ENCODE peak calls at places on chromosome 18, in four cellular contexts. F is sigmoid colon, U is kidney epithelial cell, O is hepatocyte. J is an unnamed sample. For H3K36me3, the result is how much of the 10 kb centered on the place peaks cover.

GRCh38 chr18:47174545-47175116 is 1.5 kb downstream of the IER3IP1 start:
- DNase-seq in U (no peak), O (peak), F (no peak), J (no peak)

GRCh38 chr18:34048423-34048822 is 176.3 kb downstream of the NOL4 start:
- DNase-seq in F (no peak), O (no peak), U (no peak), J (no peak)

GRCh38 chr18:51668101-51668500 is 470.6 kb upstream of the MEX3C start:
- DNase-seq in U (no peak), O (peak), F (no peak), J (peak)

GRCh38 chr18:8411492-8411891 is 197.7 kb upstream of the RAB12 start:
- DNase-seq in U (no peak), F (no peak), O (no peak), J (no peak)

GRCh38 chr18:627211-627610 is 30.2 kb upstream of the TYMS start:
- DNase-seq in U (no peak), F (no peak), O (no peak), J (no peak)

GRCh38 chr18:24488824-24489493 is 28.5 kb downstream of the HRH4 start:
- DNase-seq in F (no peak), U (no peak), O (peak), J (no peak)

GRCh38 chr18:3402962-3403585 is 46.9 kb upstream of the TGIF1 start:
- DNase-seq in U (no peak), F (no peak), O (peak), J (no peak)

GRCh38 chr18:39414009-39414700 is 1848.6 kb upstream of the CELF4 start:
- DNase-seq in O (peak), F (no peak), U (peak), J (peak)

GRCh38 chr18:44819944-44820510 is 139.3 kb downstream of the SETBP1 start:
- DNase-seq in F (peak), O (no peak), U (no peak), J (peak)

GRCh38 chr18:79105455-79105854 is 36.3 kb downstream of the ATP9B start:
- DNase-seq in F (no peak), U (no peak), O (no peak), J (no peak)
- H3K36me3 ChIP-seq in F (under half), U (under half), O (under half), J (under half)

DNA sequence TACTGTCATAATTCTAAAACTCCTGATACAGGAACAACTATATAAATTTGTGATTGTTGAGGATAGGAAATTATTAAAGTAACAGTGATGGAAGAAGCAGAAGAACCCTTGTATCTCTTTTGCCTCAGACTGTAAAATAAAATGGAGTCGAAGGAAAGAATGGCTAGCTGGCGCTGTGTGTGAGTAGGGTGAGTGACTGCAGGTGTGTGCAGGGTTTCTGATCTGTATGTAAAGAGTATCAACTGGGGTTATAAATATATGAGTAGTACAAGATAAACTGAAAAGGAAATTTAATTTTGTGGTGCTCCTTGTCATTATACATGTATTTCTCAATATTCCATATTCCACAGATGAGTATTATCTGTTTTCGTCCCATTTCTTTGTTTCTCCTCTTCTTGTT is 15.2 kb downstream of the POLI start:
- DNase-seq in O (no peak), U (no peak), F (no peak), J (no peak)
- H3K4me3 ChIP-seq in O (no peak), U (no peak), F (no peak), J (no peak)

GRCh38 chr18:62614499-62614898 is 91.7 kb downstream of the ZCCHC2 start:
- DNase-seq in F (no peak), U (no peak), O (no peak), J (no peak)
- H3K36me3 ChIP-seq in F (under half), U (under half), O (under half), J (under half)

GRCh38 chr18:58953627-58954026 is 89.0 kb downstream of the ZNF532 start:
- DNase-seq in U (no peak), F (no peak), O (peak), J (no peak)

GRCh38 chr18:58952871-58953270 is 88.2 kb downstream of the ZNF532 start:
- DNase-seq in O (no peak), F (no peak), U (no peak), J (no peak)

GRCh38 chr18:58954986-58955385 is 90.3 kb downstream of the ZNF532 start:
- DNase-seq in O (no peak), U (no peak), F (no peak), J (no peak)

GRCh38 chr18:58952303-58952702 is 87.6 kb downstream of the ZNF532 start:
- DNase-seq in F (no peak), O (no peak), U (no peak), J (no peak)

DNA sequence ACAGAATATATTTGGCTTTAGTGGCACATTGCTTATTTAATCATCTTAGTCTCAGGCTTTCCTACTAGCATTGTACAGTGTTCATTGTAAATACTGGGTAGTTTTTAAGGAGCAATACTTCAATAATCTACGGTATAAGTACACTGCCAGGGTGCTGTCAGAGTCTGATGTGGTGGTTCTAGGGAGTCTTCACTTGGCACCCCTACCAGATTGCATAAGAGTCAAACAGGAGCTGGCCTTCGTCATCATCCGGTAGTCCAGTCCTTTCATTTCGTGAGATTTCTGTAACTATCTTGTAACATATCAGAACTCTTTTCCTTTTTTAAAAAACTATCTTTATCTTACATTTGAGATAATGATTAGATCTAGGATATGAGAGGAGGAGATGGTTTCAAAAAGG is 91.1 kb downstream of the ZNF532 start:
- DNase-seq in F (no peak), O (no peak), U (no peak), J (no peak)
- H3K4me3 ChIP-seq in F (no peak), O (no peak), U (no peak), J (no peak)

GRCh38 chr18:35979112-35979511 is 6.6 kb downstream of the RMP24 start:
- DNase-seq in U (no peak), O (no peak), F (no peak), J (no peak)
- H3K36me3 ChIP-seq in U (under half), O (under half), F (under half), J (half or more)

DNA sequence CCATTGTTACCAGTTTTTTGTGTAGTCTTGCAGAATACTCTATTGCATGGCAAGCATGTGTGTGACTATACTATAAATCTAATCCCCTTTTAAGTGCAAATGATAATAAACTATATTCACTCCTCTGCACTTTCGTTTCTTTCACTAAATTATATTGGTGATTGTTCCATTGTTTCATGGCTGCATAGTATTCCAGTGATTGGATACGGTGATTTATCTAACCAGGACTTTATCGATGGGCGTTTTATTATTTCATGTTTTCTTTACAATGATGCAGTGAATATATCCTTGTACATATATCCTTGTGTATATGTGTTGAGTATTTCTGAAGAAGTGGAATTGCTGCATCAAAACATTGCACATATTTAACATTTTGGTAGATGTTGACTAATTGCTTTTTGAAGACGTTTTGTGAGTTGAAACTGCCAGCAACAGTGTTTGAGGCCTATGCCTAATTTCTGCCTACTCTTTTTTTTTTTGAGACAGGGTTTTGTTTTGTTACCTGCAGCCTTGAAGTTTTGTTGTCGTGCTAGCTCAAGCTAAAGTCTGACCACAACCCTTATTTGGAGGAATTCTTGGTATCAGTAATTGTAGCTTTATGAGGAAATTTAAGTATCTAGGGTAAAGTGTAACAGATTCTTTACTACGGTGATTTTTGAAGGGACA is 2.7 kb downstream of the MIB1 start:
- DNase-seq in O (no peak), F (no peak), U (no peak), J (no peak)
- H3K4me3 ChIP-seq in O (no peak), F (no peak), U (no peak), J (no peak)

GRCh38 chr18:42028232-42028832 is 73.3 kb downstream of the PIK3C3 start:
- DNase-seq in U (no peak), F (no peak), O (peak), J (peak)
- H3K36me3 ChIP-seq in U (under half), F (under half), O (under half), J (under half)

GRCh38 chr18:13266208-13267100 is 47.9 kb downstream of the LDLRAD4 start:
- DNase-seq in O (no peak), F (no peak), U (no peak), J (no peak)
- H3K4me3 ChIP-seq in O (no peak), F (no peak), U (no peak), J (no peak)

GRCh38 chr18:26421931-26422330 is 126.4 kb downstream of the KCTD1 start:
- DNase-seq in O (no peak), U (no peak), F (no peak), J (no peak)
- H3K36me3 ChIP-seq in O (under half), U (under half), F (under half), J (under half)

GRCh38 chr18:68740966-68741365 is 26.1 kb upstream of the TMX3 start:
- DNase-seq in F (no peak), O (no peak), U (no peak), J (no peak)

GRCh38 chr18:68738572-68738971 is 23.7 kb upstream of the TMX3 start:
- DNase-seq in F (no peak), O (no peak), U (no peak), J (no peak)

GRCh38 chr18:68733693-68734092 is 18.8 kb upstream of the TMX3 start:
- DNase-seq in O (no peak), F (no peak), U (no peak), J (no peak)

GRCh38 chr18:68734311-68734710 is 19.4 kb upstream of the TMX3 start:
- DNase-seq in F (no peak), U (no peak), O (no peak), J (no peak)

DNA sequence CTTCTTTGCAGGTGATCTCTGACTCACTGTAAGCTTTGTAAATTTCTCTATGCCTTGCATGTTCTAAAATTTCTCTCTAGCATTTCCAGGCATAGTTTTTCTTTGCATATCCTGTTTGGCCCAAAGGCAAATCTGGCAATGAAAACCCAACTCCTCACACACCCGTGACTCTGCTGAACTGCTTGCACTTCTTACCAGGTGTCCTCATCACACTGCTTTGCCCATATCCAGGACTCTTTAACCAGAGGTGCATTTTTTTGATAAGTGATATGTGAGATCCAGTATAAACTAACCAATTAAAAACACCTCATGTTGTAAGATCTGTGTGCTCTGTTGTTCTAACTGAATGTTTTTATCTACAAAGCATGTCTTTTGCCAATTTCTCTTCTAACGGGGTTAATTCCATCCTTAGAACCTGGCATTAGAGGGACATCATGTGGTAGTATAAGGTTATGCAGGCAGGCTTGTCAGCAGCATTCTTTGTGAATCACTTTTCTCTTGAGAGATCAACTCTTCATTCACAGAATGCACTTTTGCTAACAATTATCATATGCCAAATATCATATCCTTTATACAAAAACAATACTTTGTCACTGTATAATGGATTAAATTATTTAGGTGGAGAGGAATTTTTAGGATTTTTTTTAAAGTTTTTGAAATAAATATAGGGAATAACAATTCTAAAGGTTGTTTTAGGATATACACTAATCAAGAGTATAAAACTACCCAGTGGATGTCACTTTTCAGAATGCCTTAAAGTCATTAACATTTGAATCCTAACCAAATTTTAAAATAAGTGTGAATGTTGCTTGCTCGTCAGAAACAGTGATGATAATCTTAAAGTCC is 20.8 kb upstream of the TMX3 start:
- DNase-seq in U (no peak), F (no peak), O (peak), J (no peak)
- H3K4me3 ChIP-seq in U (no peak), F (no peak), O (no peak), J (no peak)

J was measured in MG63.